ENCODE peak calls at places on chromosome 5, in five cellular contexts. One of them, this sample, is unnamed.

GRCh38 chr5:91150636-91151035 is 232.5 kb downstream of the ARRDC3 start:
- DNase-seq in HCT116: no peak
- DNase-seq in heart left ventricle: no peak
- DNase-seq in Panc1: no peak
- DNase-seq in cardiac muscle cell: no peak
- DNase-seq in this sample: no peak

GRCh38 chr5:91235194-91235793 is 147.8 kb downstream of the ARRDC3 start:
- DNase-seq in HCT116: no peak
- DNase-seq in heart left ventricle: no peak
- DNase-seq in Panc1: no peak
- DNase-seq in cardiac muscle cell: no peak
- DNase-seq in this sample: no peak

GRCh38 chr5:140549237-140550144 is 2.0 kb downstream of the EIF4EBP3 start:
- DNase-seq in HCT116: no peak
- DNase-seq in heart left ventricle: no peak
- DNase-seq in Panc1: no peak
- DNase-seq in cardiac muscle cell: peak; percentile 66
- DNase-seq in this sample: no peak

GRCh38 chr5:121503111-121503840 is 348.4 kb upstream of the FTMT start:
- DNase-seq in HCT116: peak; percentile 41
- DNase-seq in heart left ventricle: no peak
- DNase-seq in Panc1: no peak
- DNase-seq in cardiac muscle cell: peak; percentile 2
- DNase-seq in this sample: no peak

GRCh38 chr5:65262590-65263189 is 219.0 kb downstream of the ADAMTS6 start:
- DNase-seq in HCT116: no peak
- DNase-seq in heart left ventricle: no peak
- DNase-seq in Panc1: no peak
- DNase-seq in cardiac muscle cell: peak; percentile 96
- DNase-seq in this sample: no peak

GRCh38 chr5:157271740-157272271 is 5.9 kb downstream of the CYFIP2 start:
- DNase-seq in HCT116: no peak
- DNase-seq in heart left ventricle: no peak
- DNase-seq in Panc1: no peak
- DNase-seq in cardiac muscle cell: no peak
- DNase-seq in this sample: no peak

GRCh38 chr5:123450641-123451421 is 27.6 kb upstream of the CEP120 start:
- DNase-seq in HCT116: no peak
- DNase-seq in heart left ventricle: no peak
- DNase-seq in Panc1: no peak
- DNase-seq in cardiac muscle cell: peak; percentile 68
- DNase-seq in this sample: no peak

GRCh38 chr5:64210866-64211265 is 45.2 kb downstream of the RNF180 start:
- DNase-seq in HCT116: no peak
- DNase-seq in heart left ventricle: no peak
- DNase-seq in Panc1: no peak
- DNase-seq in cardiac muscle cell: peak; percentile 87
- DNase-seq in this sample: no peak

GRCh38 chr5:445591-445990 is 2.6 kb downstream of the EXOC3 start:
- DNase-seq in HCT116: no peak
- DNase-seq in heart left ventricle: peak; percentile 33
- DNase-seq in Panc1: no peak
- DNase-seq in cardiac muscle cell: no peak
- DNase-seq in this sample: peak; percentile 46

GRCh38 chr5:89458330-89458656 is 575.3 kb upstream of the MEF2C start:
- DNase-seq in HCT116: no peak
- DNase-seq in heart left ventricle: no peak
- DNase-seq in Panc1: no peak
- DNase-seq in cardiac muscle cell: no peak
- DNase-seq in this sample: no peak
- H3K27ac ChIP-seq in HCT116: no peak overlapping the region
- H3K27ac ChIP-seq in heart left ventricle: peak overlapping the region; percentile 44
- H3K27ac ChIP-seq in Panc1: no peak overlapping the region
- H3K27ac ChIP-seq in cardiac muscle cell: no peak overlapping the region
- H3K27ac ChIP-seq in this sample: no peak overlapping the region

GRCh38 chr5:171149772-171150171 is 159.3 kb upstream of the TLX3 start:
- DNase-seq in HCT116: no peak
- DNase-seq in heart left ventricle: no peak
- DNase-seq in Panc1: no peak
- DNase-seq in cardiac muscle cell: no peak
- DNase-seq in this sample: no peak
- H3K27ac ChIP-seq in HCT116: no peak overlapping the region
- H3K27ac ChIP-seq in heart left ventricle: no peak overlapping the region
- H3K27ac ChIP-seq in Panc1: no peak overlapping the region
- H3K27ac ChIP-seq in cardiac muscle cell: no peak overlapping the region
- H3K27ac ChIP-seq in this sample: no peak overlapping the region

DNA sequence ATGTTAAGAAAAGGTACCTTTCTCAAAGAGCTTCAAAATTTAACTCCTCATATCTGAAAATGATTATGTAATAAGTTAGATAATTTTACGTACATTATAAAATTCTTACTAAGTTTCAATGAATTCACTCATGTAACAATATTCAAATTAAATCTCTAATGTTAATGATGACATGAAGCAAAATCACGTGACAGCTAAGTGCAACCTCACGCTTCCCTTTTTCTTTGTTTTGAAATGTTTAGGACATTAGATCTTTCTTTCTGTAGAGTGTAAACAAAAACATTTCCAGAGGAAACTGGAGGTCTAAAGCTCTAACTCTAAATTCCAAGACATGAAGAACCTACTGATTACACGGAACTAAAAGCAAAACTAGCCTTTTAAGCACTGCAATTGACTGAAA is 227.3 kb upstream of the TBCA start:
- DNase-seq in HCT116: no peak
- DNase-seq in heart left ventricle: no peak
- DNase-seq in Panc1: no peak
- DNase-seq in cardiac muscle cell: no peak
- DNase-seq in this sample: no peak
- H3K27ac ChIP-seq in HCT116: no peak overlapping the region
- H3K27ac ChIP-seq in heart left ventricle: no peak overlapping the region
- H3K27ac ChIP-seq in Panc1: no peak overlapping the region
- H3K27ac ChIP-seq in cardiac muscle cell: no peak overlapping the region
- H3K27ac ChIP-seq in this sample: no peak overlapping the region

GRCh38 chr5:141560141-141560540 is 58.7 kb downstream of the DIAPH1 start:
- DNase-seq in HCT116: no peak
- DNase-seq in heart left ventricle: no peak
- DNase-seq in Panc1: no peak
- DNase-seq in cardiac muscle cell: peak; percentile 42
- DNase-seq in this sample: no peak

GRCh38 chr5:141567513-141568117 is 51.2 kb downstream of the DIAPH1 start:
- DNase-seq in HCT116: no peak
- DNase-seq in heart left ventricle: no peak
- DNase-seq in Panc1: no peak
- DNase-seq in cardiac muscle cell: peak; percentile 31
- DNase-seq in this sample: no peak

GRCh38 chr5:141565826-141566575 is 52.8 kb downstream of the DIAPH1 start:
- DNase-seq in HCT116: no peak
- DNase-seq in heart left ventricle: no peak
- DNase-seq in Panc1: no peak
- DNase-seq in cardiac muscle cell: no peak
- DNase-seq in this sample: no peak

GRCh38 chr5:141560725-141561483 is 57.9 kb downstream of the DIAPH1 start:
- DNase-seq in HCT116: peak; percentile 59
- DNase-seq in heart left ventricle: peak; percentile 74
- DNase-seq in Panc1: no peak
- DNase-seq in cardiac muscle cell: peak; percentile 99
- DNase-seq in this sample: peak; percentile 71

DNA sequence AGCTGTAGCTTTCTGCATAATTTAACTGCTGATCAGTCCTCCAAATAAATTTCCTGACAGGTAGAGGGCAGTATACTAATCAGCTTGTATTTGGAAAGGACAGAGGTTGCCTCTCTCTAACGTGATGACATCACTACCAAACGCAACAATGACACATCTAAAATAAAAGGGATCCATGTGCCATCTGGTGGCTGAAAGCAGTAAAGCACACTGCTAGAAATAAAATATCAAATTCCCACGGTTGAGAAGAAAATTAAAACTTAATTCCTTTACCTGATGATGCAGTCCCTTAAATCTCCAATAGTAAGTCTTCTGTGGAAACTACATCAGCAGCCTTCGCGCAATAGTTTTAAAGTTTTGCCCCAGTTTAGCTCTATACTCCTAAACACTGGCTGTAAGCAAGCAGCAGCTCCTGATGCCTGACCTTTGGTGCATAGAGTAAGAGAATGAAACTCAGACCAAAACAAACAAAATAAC is 54.5 kb downstream of the DIAPH1 start:
- DNase-seq in HCT116: peak; percentile 95
- DNase-seq in heart left ventricle: no peak
- DNase-seq in Panc1: peak; percentile 87
- DNase-seq in cardiac muscle cell: peak; percentile 97
- DNase-seq in this sample: no peak
- H3K27ac ChIP-seq in HCT116: peak overlapping the region; percentile 76
- H3K27ac ChIP-seq in heart left ventricle: peak overlapping the region; percentile 64
- H3K27ac ChIP-seq in Panc1: peak overlapping the region; percentile 83
- H3K27ac ChIP-seq in cardiac muscle cell: peak overlapping the region; percentile 57
- H3K27ac ChIP-seq in this sample: peak overlapping the region; percentile 44

DNA sequence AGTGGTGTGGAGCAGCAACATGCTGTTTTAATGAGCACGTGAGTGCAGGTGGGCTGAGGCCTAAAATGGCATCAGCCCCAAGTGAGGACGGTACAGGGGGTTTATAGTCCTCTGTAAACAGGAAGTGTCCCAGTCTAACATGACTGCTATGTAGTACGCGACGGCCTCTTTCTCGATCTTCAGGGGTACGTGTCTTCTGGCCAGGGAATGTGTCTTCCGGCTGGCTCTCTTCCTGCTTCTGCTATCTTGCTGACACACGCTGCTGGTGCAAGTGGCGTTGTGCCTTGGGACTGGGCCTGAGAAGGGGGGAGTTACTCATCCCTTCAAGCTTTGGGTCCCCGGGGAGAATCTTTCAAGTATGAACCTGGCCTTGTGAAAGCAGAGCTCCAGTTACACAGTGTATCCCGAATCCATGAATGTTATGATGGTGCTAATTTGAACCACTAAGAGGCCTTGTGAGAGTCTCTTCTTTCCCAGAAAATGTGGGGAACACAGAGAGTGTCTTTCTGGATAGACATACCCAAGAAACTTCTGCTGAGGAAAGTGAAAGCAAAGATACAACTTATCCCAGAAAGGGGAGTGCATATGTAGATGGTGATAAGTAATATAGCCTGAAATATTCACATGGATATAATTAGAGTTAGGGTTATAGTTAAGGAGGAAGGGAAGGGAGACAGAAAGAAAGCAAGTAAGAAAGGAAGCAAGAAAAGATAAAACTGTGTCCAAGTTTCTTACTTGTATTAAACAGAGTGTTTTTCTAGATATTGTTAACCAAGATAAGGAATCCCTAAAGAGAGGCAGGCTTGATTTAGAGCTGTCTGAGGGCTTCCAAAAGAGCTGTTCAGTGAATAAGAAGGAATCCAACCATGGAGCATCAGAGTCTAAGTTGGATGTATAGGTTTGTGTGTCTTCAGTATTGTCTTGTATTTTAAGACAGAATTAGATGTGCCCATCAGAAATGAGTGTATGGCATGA is 35.5 kb upstream of the ANXA2R start:
- DNase-seq in HCT116: no peak
- DNase-seq in heart left ventricle: no peak
- DNase-seq in Panc1: no peak
- DNase-seq in cardiac muscle cell: peak; percentile 67
- DNase-seq in this sample: no peak
- H3K27ac ChIP-seq in HCT116: no peak overlapping the region
- H3K27ac ChIP-seq in heart left ventricle: peak overlapping the region; percentile 76
- H3K27ac ChIP-seq in Panc1: no peak overlapping the region
- H3K27ac ChIP-seq in cardiac muscle cell: peak overlapping the region; percentile 39
- H3K27ac ChIP-seq in this sample: peak overlapping the region; percentile 7

GRCh38 chr5:32233220-32233695 is 59.1 kb upstream of the GOLPH3 start:
- DNase-seq in HCT116: no peak
- DNase-seq in heart left ventricle: no peak
- DNase-seq in Panc1: no peak
- DNase-seq in cardiac muscle cell: peak; percentile 13
- DNase-seq in this sample: no peak
- H3K27ac ChIP-seq in HCT116: peak overlapping the region; percentile 17
- H3K27ac ChIP-seq in heart left ventricle: peak overlapping the region; percentile 44
- H3K27ac ChIP-seq in Panc1: no peak overlapping the region
- H3K27ac ChIP-seq in cardiac muscle cell: no peak overlapping the region
- H3K27ac ChIP-seq in this sample: peak overlapping the region; percentile 63

DNA sequence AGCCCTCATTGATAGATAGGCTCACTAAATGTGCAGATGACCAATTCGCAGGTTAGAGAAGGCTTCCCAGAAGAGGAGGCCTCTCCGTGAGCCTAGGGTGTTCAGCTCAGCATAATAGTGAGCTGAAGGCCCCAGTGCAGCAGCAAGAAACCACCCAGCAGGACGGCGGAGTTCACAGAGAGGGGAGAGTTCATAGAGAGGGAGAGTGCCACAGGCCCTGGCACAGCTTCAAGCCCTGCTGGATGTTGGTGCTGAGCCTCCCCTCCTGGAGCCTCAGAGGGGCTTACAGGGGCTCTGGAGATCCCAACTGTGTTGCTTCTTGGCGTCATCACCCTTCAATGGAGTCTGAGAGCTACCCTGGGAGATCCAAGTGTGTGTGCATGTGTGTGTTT is 2.1 kb downstream of the SLC22A5 start:
- DNase-seq in HCT116: no peak
- DNase-seq in heart left ventricle: no peak
- DNase-seq in Panc1: no peak
- DNase-seq in cardiac muscle cell: no peak
- DNase-seq in this sample: peak; percentile 37
- H3K27ac ChIP-seq in HCT116: no peak overlapping the region
- H3K27ac ChIP-seq in heart left ventricle: no peak overlapping the region
- H3K27ac ChIP-seq in Panc1: no peak overlapping the region
- H3K27ac ChIP-seq in cardiac muscle cell: no peak overlapping the region
- H3K27ac ChIP-seq in this sample: no peak overlapping the region

DNA sequence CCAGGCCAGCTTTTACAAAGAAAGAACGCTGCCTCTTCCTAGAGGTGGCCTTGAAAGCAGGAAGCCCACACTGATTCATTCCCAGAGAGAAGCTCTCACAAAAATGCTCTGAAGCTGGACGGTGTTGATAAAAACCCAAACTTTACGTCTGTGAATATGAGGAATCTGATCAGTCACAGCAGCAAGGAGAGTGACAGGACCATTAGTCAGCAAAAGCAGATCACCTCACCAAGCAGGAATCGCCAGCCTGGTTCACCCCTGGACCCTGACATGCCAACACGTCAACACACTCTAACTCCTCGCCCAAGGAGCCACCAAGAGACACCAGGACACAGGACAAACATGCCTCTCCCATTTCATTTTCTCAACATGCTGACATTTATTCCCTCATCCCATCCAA is 70.6 kb upstream of the ZNF622 start:
- DNase-seq in HCT116: no peak
- DNase-seq in heart left ventricle: no peak
- DNase-seq in Panc1: no peak
- DNase-seq in cardiac muscle cell: no peak
- DNase-seq in this sample: no peak
- H3K27ac ChIP-seq in HCT116: no peak overlapping the region
- H3K27ac ChIP-seq in heart left ventricle: peak overlapping the region; percentile 10
- H3K27ac ChIP-seq in Panc1: no peak overlapping the region
- H3K27ac ChIP-seq in cardiac muscle cell: no peak overlapping the region
- H3K27ac ChIP-seq in this sample: no peak overlapping the region

GRCh38 chr5:39253211-39253610 is 33.8 kb upstream of the FYB1 start:
- DNase-seq in HCT116: no peak
- DNase-seq in heart left ventricle: no peak
- DNase-seq in Panc1: no peak
- DNase-seq in cardiac muscle cell: peak; percentile 13
- DNase-seq in this sample: no peak

GRCh38 chr5:39255406-39255805 is 36.0 kb upstream of the FYB1 start:
- DNase-seq in HCT116: no peak
- DNase-seq in heart left ventricle: no peak
- DNase-seq in Panc1: no peak
- DNase-seq in cardiac muscle cell: no peak
- DNase-seq in this sample: no peak

GRCh38 chr5:39249560-39250274 is 30.4 kb upstream of the FYB1 start:
- DNase-seq in HCT116: no peak
- DNase-seq in heart left ventricle: no peak
- DNase-seq in Panc1: no peak
- DNase-seq in cardiac muscle cell: no peak
- DNase-seq in this sample: no peak
- H3K27ac ChIP-seq in HCT116: no peak overlapping the region
- H3K27ac ChIP-seq in heart left ventricle: no peak overlapping the region
- H3K27ac ChIP-seq in Panc1: no peak overlapping the region
- H3K27ac ChIP-seq in cardiac muscle cell: no peak overlapping the region
- H3K27ac ChIP-seq in this sample: no peak overlapping the region

This sample was measured in upper lobe of right lung.